ENCODE peak calls at places on chromosomes 6 and 20, in nine cellular contexts. A is sigmoid colon; D is right cardiac atrium; V is CD8-positive, alpha-beta T cell; J is OCI-LY7; Q is dorsolateral prefrontal cortex; P is Peyer's patch; C is neural progenitor cell; K is lung. L is an unnamed sample.

GRCh38 chr6:33075568-33076405 is at the start of gene HLA-DPB1:
- DNase-seq in A (no peak), D (no peak), V (peak; percentile 56), J (peak; percentile 90), Q (no peak), P (no peak), C (peak; percentile 40), K (no peak), L (no peak)

GRCh38 chr6:77462359-77463307 is 658 bp downstream of the HTR1B start:
- DNase-seq in A (peak; percentile 60), D (peak; percentile 29), V (no peak), J (no peak), Q (no peak), P (no peak), C (peak; percentile 58), K (no peak), L (no peak)

GRCh38 chr6:164107297-164107995 is 692.9 kb downstream of the QKI start:
- DNase-seq in A (no peak), D (peak; percentile 18), V (no peak), J (no peak), Q (no peak), P (no peak), C (no peak), K (no peak), L (peak; percentile 53)

GRCh38 chr20:1815502-1816085 is 79.6 kb upstream of the SIRPA start:
- DNase-seq in A (no peak), D (no peak), V (no peak), J (no peak), Q (no peak), P (no peak), C (no peak), K (no peak), L (no peak)

GRCh38 chr6:156773935-156774871 is 3.0 kb upstream of the ARID1B start:
- DNase-seq in A (no peak), D (no peak), V (no peak), J (no peak), Q (no peak), P (no peak), C (peak; percentile 65), K (no peak), L (no peak)

GRCh38 chr20:63051186-63051860 is 44.6 kb upstream of the BHLHE23 start:
- DNase-seq in A (peak; percentile 44), D (no peak), V (no peak), J (no peak), Q (no peak), P (no peak), C (no peak), K (no peak), L (no peak)

GRCh38 chr20:52996726-52997125 is 24.6 kb downstream of the TSHZ2 start:
- DNase-seq in A (no peak), D (no peak), V (no peak), J (no peak), Q (no peak), P (no peak), C (peak; percentile 9), K (no peak), L (no peak)

GRCh38 chr20:41697861-41698559 is 79.8 kb upstream of the CHD6 start:
- DNase-seq in A (no peak), D (no peak), V (no peak), J (peak; percentile 53), Q (no peak), P (no peak), C (peak; percentile 57), K (no peak), L (no peak)

GRCh38 chr6:104014133-104014532 is 845.6 kb downstream of the HACE1 start:
- DNase-seq in A (no peak), D (no peak), V (no peak), J (no peak), Q (no peak), P (no peak), C (no peak), K (no peak), L (no peak)

GRCh38 chr6:80457044-80457933 is 350.8 kb downstream of the BCKDHB start:
- DNase-seq in A (peak; percentile 87), D (peak; percentile 82), V (no peak), J (no peak), Q (peak; percentile 60), P (no peak), C (no peak), K (peak; percentile 71), L (peak; percentile 96)

GRCh38 chr6:111154981-111155380 is 67.7 kb downstream of the SLC16A10 start:
- DNase-seq in A (no peak), D (no peak), V (no peak), J (no peak), Q (no peak), P (no peak), C (no peak), K (no peak), L (no peak)

GRCh38 chr6:39411001-39411400 is 88.5 kb upstream of the KCNK16 start:
- DNase-seq in A (no peak), D (no peak), V (no peak), J (no peak), Q (no peak), P (no peak), C (no peak), K (no peak), L (no peak)

GRCh38 chr6:108623995-108624394 is 63.3 kb downstream of the FOXO3 start:
- DNase-seq in A (no peak), D (no peak), V (no peak), J (no peak), Q (no peak), P (no peak), C (no peak), K (no peak), L (no peak)
- H3K4me3 ChIP-seq in A (no peak overlapping the region), D (no peak overlapping the region), V (no peak overlapping the region), J (no peak overlapping the region), Q (no peak overlapping the region), P (no peak overlapping the region), C (no peak overlapping the region), K (no peak overlapping the region), L (no peak overlapping the region)

GRCh38 chr20:45892049-45892816 is 1.1 kb downstream of the CTSA start:
- DNase-seq in A (peak; percentile 59), D (no peak), V (no peak), J (no peak), Q (no peak), P (no peak), C (peak; percentile 24), K (no peak), L (no peak)
- H3K4me3 ChIP-seq in A (peak overlapping the region; percentile 75), D (peak overlapping the region; percentile 67), V (peak overlapping the region; percentile 99), J (peak overlapping the region; percentile 85), Q (peak overlapping the region; percentile 93), P (peak overlapping the region; percentile 89), C (peak overlapping the region; percentile 88), K (peak overlapping the region; percentile 93), L (peak overlapping the region; percentile 75)

DNA sequence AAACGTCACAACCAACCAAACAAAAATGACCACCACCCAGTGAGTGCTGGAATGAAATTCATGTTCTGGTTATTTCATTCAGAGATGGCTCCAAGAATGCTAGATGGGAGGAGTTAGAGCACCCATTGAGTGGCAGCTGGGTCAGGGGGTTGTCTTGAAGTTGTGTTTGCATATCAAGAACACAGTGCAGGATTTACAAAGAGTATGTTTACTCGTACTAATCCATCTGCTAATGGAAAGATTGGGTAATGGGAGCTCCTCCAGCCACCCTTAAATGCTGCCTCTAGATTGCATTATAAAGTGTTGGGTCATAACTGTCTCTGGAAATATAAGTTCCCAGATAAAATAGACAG is 13.4 kb downstream of the SLC35F1 start:
- DNase-seq in A (no peak), D (no peak), V (no peak), J (no peak), Q (no peak), P (no peak), C (no peak), K (no peak), L (no peak)
- H3K4me3 ChIP-seq in A (peak overlapping the region; percentile 37), D (peak overlapping the region; percentile 26), V (no peak overlapping the region), J (no peak overlapping the region), Q (peak overlapping the region; percentile 63), P (peak overlapping the region; percentile 27), C (peak overlapping the region; percentile 63), K (no peak overlapping the region), L (no peak overlapping the region)

GRCh38 chr6:25963426-25964123 is 973 bp downstream of the TRIM38 start:
- DNase-seq in A (no peak), D (no peak), V (no peak), J (peak; percentile 28), Q (no peak), P (no peak), C (no peak), K (no peak), L (no peak)

GRCh38 chr6:25962368-25963127 is at the start of gene TRIM38:
- DNase-seq in A (peak; percentile 91), D (peak; percentile 46), V (peak; percentile 77), J (peak; percentile 94), Q (no peak), P (peak; percentile 95), C (no peak), K (peak; percentile 78), L (peak; percentile 73)

GRCh38 chr6:25968769-25969168 is 6.2 kb downstream of the TRIM38 start:
- DNase-seq in A (no peak), D (no peak), V (no peak), J (no peak), Q (no peak), P (no peak), C (no peak), K (no peak), L (no peak)

GRCh38 chr6:25971187-25971811 is 8.7 kb downstream of the TRIM38 start:
- DNase-seq in A (no peak), D (no peak), V (no peak), J (no peak), Q (no peak), P (no peak), C (no peak), K (peak; percentile 40), L (peak; percentile 92)

GRCh38 chr6:25966707-25967106 is 4.1 kb downstream of the TRIM38 start:
- DNase-seq in A (no peak), D (no peak), V (no peak), J (no peak), Q (no peak), P (no peak), C (no peak), K (no peak), L (no peak)
- H3K4me3 ChIP-seq in A (no peak overlapping the region), D (no peak overlapping the region), V (no peak overlapping the region), J (peak overlapping the region; percentile 37), Q (no peak overlapping the region), P (no peak overlapping the region), C (no peak overlapping the region), K (no peak overlapping the region), L (no peak overlapping the region)